ENCODE peak calls at places on chromosomes 7 and 10, in six cellular contexts. Y, Z, F, J, L and P are unnamed samples.

GRCh38 chr7:32957326-32958045 is at the start of gene FKBP9:
- DNase-seq in J (peak), F (peak), Y (no peak), Z (peak), L (peak), P (peak)

GRCh38 chr10:118108194-118109026 is 61.7 kb upstream of the RAB11FIP2 start:
- DNase-seq in Z (no peak), L (peak), F (peak), Y (no peak), J (no peak), P (no peak)

GRCh38 chr7:27129729-27130539 is 623 bp downstream of the HOXA4 start:
- DNase-seq in Y (no peak), F (peak), L (no peak), Z (no peak), J (no peak), P (peak)

GRCh38 chr10:63522129-63522687 is 1.0 kb downstream of the REEP3 start:
- DNase-seq in F (peak), L (peak), Y (no peak), J (no peak), Z (no peak), P (no peak)

GRCh38 chr10:113499066-113499465 is 53.8 kb upstream of the HABP2 start:
- DNase-seq in F (no peak), Y (no peak), J (no peak), L (no peak), Z (no peak), P (no peak)

GRCh38 chr10:61404771-61405170 is 48.4 kb downstream of the TMEM26 start:
- DNase-seq in Y (peak), Z (no peak), J (no peak), L (peak), F (peak), P (no peak)

GRCh38 chr10:71725998-71726672 is 6.6 kb upstream of the C10orf105 start:
- DNase-seq in Y (no peak), J (no peak), L (no peak), Z (no peak), F (peak), P (no peak)

GRCh38 chr10:58590152-58590551 is 77.5 kb downstream of the BICC1 start:
- DNase-seq in J (no peak), F (peak), L (peak), Y (peak), Z (no peak), P (no peak)

GRCh38 chr7:157269341-157270059 is 67.3 kb upstream of the DNAJB6 start:
- DNase-seq in Z (no peak), J (no peak), L (no peak), Y (no peak), F (no peak), P (no peak)

GRCh38 chr7:78197447-78197846 is 398.9 kb downstream of the PHTF2 start:
- DNase-seq in Y (no peak), Z (no peak), J (no peak), F (peak), L (peak), P (no peak)

DNA sequence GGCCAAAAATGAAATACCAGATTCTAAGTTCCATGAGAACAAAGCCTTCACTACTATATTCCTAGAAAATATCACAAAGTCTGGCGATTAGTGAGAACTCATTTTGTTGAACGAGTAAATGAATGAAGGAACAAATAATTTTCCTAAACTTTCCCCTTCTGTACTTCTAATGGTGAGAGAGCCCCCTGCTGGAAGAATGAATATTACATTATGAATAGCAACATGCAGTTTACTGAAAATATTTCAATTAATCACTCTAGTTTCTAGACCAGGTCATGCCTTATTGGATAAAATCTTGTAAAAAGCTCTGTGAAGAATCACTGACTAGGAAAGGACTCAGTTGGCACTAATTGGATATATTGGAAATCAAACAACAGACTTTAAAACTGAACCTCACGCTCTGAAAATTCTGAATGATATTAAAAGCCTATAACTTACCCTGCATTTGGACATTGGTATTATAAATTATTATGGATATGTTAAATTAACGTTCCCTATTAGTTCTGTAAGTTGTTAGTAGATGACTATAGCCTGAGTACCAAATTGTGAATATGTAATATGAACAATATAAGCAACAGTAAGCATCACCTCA is 32.4 kb upstream of the MTPN start:
- DNase-seq in Y (peak), J (peak), Z (no peak), L (peak), F (peak), P (no peak)
- TF ChIP-seq CTCF in Y (peak), J (peak), Z (peak), L (peak), F (peak), P (peak)

DNA sequence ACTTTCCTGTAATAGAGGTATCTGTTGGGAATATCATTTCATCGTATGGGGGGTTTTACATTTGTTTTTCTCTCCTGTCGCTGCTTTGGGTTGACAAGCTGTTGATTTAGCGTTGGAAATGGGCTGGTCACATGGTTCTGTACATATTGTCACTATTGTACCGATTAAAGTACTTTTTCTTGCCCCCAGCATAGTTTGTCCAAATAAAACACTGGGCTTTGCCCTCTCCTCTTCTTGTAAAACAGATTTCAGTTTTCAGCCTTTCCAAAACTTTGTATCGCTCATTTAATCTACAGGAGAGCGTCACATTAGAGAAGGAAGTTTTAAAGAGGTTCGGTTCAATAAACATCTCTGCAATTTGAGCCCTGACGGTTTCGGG is 4.0 kb downstream of the BMI1 start:
- DNase-seq in Z (no peak), J (no peak), F (no peak), L (no peak), Y (no peak), P (no peak)
- H3K27ac ChIP-seq in Z (peak), J (peak), F (no peak), L (no peak), Y (no peak), P (peak)

GRCh38 chr10:17183110-17183509 is 18.4 kb downstream of the TRDMT1 start:
- DNase-seq in F (no peak), J (no peak), Y (no peak), L (no peak), Z (no peak), P (no peak)
- TF ChIP-seq CTCF in F (peak), J (no peak), Y (peak), L (peak), Z (no peak), P (no peak)

DNA sequence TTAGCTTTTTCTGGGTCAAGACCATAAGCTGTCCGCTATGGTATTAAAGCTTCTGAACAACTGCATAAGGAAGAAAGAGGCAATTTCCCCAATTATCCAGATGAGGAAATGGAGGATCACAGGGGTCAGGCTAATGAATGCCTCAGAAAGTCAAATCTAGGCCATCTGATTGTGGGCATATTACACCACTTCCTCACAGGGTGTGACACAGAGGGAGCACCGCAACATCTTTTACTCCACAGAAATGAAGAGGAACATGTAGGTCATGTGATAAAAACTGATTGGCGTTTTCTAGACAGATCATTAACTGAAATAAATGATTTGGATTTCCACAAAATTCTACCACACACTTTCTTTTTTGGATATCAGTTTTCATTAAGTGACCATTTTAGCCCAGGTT is 384.4 kb downstream of the PARD3 start:
- DNase-seq in J (no peak), Z (no peak), Y (no peak), L (no peak), F (no peak), P (no peak)
- H3K27ac ChIP-seq in J (no peak), Z (no peak), Y (no peak), L (no peak), F (no peak), P (no peak)

GRCh38 chr10:363152-363551 is 227.9 kb downstream of the ZMYND11 start:
- DNase-seq in L (no peak), F (no peak), Z (no peak), J (no peak), Y (no peak), P (no peak)
- TF ChIP-seq CTCF in L (no peak), F (no peak), Z (no peak), J (no peak), Y (no peak), P (no peak)

DNA sequence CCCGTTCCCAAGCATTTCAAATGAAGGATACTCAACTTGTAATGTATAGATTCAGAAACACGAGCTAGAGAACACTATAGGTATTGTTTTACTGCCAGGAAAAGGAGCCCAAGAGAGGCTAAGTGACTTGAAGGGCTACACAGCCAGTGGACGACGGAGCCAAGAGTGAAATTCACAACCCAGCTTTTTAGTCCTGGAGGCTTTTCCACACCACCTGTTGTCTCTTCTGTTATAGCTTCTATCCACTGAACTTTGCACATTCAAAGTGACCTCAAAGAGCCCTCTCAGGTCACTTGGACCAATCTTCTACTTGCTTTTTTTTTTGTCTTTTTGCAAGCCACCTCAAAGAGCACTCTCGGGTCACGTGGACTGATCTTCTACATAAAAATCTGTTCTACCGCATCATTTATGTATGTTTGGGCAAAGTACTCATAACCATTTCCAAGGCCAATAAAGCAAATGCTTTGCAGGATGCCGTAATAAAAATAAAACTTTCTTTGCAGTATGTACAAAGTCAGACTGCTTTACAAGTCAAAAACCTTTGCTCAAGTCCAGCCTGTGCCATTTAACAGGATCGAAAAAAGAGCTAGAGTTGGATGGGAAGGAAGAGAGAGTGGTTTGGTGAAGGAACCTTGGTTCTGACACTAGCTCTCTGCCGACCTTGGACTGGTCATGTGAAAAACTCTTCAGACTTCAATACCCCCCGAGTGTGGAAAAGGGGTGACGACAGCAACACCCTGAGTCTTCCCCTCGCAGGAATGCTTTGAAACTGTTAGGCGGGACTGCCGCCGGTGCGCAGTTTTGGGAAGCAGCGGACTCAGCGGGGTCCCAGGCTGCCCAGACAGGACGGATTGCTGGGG is 821 bp downstream of the SLC35B4 start:
- DNase-seq in L (peak), Y (no peak), F (peak), Z (peak), J (no peak), P (peak)
- H3K27ac ChIP-seq in L (no peak), Y (peak), F (peak), Z (peak), J (peak), P (peak)

GRCh38 chr7:127546313-127546712 is 39.1 kb downstream of the GCC1 start:
- DNase-seq in L (no peak), J (no peak), F (no peak), Z (no peak), Y (no peak), P (no peak)

GRCh38 chr7:127551941-127552340 is 33.5 kb downstream of the GCC1 start:
- DNase-seq in Z (no peak), J (no peak), F (no peak), L (no peak), Y (no peak), P (no peak)

GRCh38 chr7:127550247-127550646 is 35.1 kb downstream of the GCC1 start:
- DNase-seq in F (no peak), J (no peak), Y (no peak), L (no peak), Z (no peak), P (no peak)
- TF ChIP-seq CTCF in F (peak), J (peak), Y (peak), L (peak), Z (no peak), P (no peak)

DNA sequence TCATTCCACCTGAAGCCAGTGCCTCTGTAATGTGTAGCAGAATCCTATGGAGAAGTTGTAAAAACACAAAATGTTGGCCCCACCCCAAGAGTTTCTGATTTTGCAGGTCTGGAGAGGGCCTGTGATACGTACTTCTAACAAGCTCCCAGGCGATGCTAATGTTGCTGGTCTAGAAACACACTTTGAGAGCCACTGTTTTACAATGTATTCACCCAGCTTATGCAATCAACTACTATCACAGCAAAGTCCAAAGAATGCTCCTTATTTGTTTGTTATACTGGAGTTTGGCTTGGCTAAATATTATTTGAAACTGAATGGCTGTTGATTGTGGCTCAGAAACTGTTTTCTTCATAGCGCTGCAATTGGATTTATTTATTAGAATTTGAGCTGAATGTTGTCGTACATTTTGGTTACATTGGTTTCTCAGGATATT is 44.3 kb downstream of the DNAJB9 start:
- DNase-seq in Y (no peak), F (no peak), Z (no peak), L (no peak), J (no peak), P (no peak)
- H3K27ac ChIP-seq in Y (no peak), F (no peak), Z (peak), L (no peak), J (no peak), P (no peak)

GRCh38 chr7:154881526-154881925 is 121.4 kb downstream of the PAXIP1 start:
- DNase-seq in J (no peak), F (no peak), L (no peak), Z (no peak), Y (no peak), P (no peak)

GRCh38 chr7:154886591-154886990 is 116.3 kb downstream of the PAXIP1 start:
- DNase-seq in Z (no peak), F (no peak), L (peak), Y (no peak), J (no peak), P (no peak)

GRCh38 chr7:154881046-154881445 is 121.9 kb downstream of the PAXIP1 start:
- DNase-seq in F (no peak), Z (no peak), L (no peak), J (no peak), Y (no peak), P (no peak)

GRCh38 chr7:154882931-154883474 is 119.9 kb downstream of the PAXIP1 start:
- DNase-seq in F (no peak), L (no peak), Y (no peak), J (no peak), Z (no peak), P (no peak)

DNA sequence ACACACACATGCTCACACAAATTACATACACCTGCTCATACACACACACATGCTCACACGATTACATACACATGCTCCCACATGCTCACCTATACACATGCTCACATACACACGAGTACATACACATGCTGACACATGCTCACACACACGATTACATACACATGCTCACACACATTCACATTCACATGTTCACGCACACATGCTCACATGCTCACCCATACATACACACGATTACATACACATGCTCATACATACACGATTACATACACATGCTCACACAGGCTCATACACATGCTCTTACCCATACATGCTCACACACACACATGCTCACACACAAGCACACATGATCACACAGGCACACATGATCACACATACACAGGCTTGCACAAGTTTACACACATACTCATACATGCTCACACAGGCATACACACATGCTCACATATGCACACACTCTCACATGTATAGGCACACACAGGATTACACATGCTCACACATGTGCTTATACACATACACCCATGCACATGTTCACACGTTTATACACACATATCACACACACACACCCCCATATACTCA is 118.5 kb downstream of the PAXIP1 start:
- DNase-seq in Z (no peak), F (no peak), L (no peak), Y (no peak), J (no peak), P (no peak)
- TF ChIP-seq CTCF in Z (no peak), F (no peak), L (no peak), Y (no peak), J (no peak), P (no peak)

GRCh38 chr10:45427956-45428338 is 53.9 kb downstream of the ALOX5 start:
- DNase-seq in L (no peak), Z (no peak), Y (no peak), J (no peak), F (no peak), P (no peak)

GRCh38 chr10:45425628-45426563 is 51.9 kb downstream of the ALOX5 start:
- DNase-seq in L (peak), Z (peak), J (no peak), Y (no peak), F (peak), P (no peak)

GRCh38 chr10:45427305-45427955 is 53.4 kb downstream of the ALOX5 start:
- DNase-seq in Z (no peak), F (no peak), J (no peak), L (no peak), Y (no peak), P (no peak)

GRCh38 chr10:45429790-45430189 is 55.8 kb downstream of the ALOX5 start:
- DNase-seq in L (no peak), J (no peak), Y (no peak), Z (no peak), F (no peak), P (no peak)

DNA sequence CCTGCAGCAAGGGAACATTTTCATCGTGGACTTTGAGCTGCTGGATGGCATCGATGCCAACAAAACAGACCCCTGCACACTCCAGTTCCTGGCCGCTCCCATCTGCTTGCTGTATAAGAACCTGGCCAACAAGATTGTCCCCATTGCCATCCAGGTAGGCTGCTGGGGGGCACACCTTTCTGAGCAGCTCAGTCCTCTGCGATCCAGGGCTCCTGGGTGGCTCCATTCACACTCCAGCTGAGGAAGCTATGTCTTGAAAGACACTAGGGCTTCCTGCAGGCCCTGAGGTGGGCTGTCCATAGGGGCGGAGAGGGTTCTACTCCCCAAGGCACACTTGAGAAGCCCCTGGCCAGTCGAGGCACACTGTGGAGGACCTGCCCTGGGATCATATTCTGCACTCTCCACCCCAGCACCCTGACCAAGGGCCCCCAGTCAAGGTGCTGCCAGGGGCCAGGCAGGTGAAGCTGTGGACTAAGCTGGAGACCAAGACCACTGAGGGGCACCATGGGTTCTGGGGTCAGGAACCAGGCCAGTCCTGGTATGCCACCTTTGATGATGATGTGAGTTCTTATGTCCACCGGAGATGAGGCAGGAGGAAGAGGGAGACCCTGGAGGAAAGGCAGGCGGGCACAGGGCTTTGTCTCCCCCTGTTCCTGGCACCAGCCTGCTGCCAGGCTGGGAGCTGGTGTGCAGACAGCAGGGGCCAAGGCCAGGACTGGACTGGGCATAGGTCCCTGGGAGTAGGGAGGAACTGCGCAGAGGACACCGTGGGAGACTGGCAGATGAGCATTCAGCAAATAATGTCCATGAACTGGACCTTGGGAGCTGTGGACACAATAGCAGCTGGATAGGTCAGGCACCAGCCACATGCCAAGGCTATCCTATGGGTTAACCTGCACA is 54.8 kb downstream of the ALOX5 start:
- DNase-seq in Y (no peak), J (no peak), F (no peak), L (no peak), Z (peak), P (no peak)
- H3K27ac ChIP-seq in Y (no peak), J (no peak), F (no peak), L (no peak), Z (peak), P (no peak)